ENCODE peak calls at places on chromosomes 16 and 17, in four cellular contexts. E is AG04450, S is GM23338, C is NAMALWA. V is an unnamed sample.

GRCh38 chr17:63707151-63707550 is 7.2 kb upstream of the LIMD2 start:
- DNase-seq in S (no peak), C (no peak), E (no peak), V (no peak)

GRCh38 chr16:24309222-24309905 is 53.2 kb downstream of the CACNG3 start:
- DNase-seq in S (no peak), C (no peak), E (no peak), V (no peak)

GRCh38 chr17:13953871-13954270 is 115.4 kb upstream of the COX10 start:
- DNase-seq in E (no peak), S (no peak), C (no peak), V (no peak)

GRCh38 chr17:77188084-77189066 is 47.6 kb downstream of the SEC14L1 start:
- DNase-seq in S (no peak), C (no peak), E (no peak), V (no peak)

GRCh38 chr17:2218426-2218825 is 85.2 kb downstream of the SMG6 start:
- DNase-seq in E (no peak), S (no peak), C (peak; percentile 25), V (no peak)

GRCh38 chr16:60107467-60107866 is 1373.4 kb upstream of the GOT2 start:
- DNase-seq in C (no peak), E (no peak), S (no peak), V (no peak)

GRCh38 chr17:1091885-1092284 is 87.9 kb downstream of the ABR start:
- DNase-seq in E (no peak), C (no peak), S (no peak), V (no peak)

GRCh38 chr17:64387145-64387473 is 3.6 kb downstream of the PECAM1 start:
- DNase-seq in E (no peak), C (no peak), S (no peak), V (no peak)

GRCh38 chr17:16353702-16354174 is 469 bp upstream of the CENPV start:
- DNase-seq in S (no peak), E (no peak), C (no peak), V (no peak)

GRCh38 chr17:61408151-61409041 is 8.8 kb downstream of the TBX2 start:
- DNase-seq in S (no peak), E (no peak), C (no peak), V (peak; percentile 48)

GRCh38 chr17:80872011-80872929 is 119.4 kb upstream of the CHMP6 start:
- DNase-seq in S (no peak), C (no peak), E (no peak), V (no peak)

V was measured in H9.